ENCODE peak calls at places on chromosomes 7 and 10, in seven cellular contexts. One of them, this sample, is unnamed.

GRCh38 chr10:94088926-94089381 is 95.2 kb downstream of the PLCE1 start:
- DNase-seq in neural progenitor cell: peak
- DNase-seq in heart left ventricle: no peak
- DNase-seq in AG09309: no peak
- DNase-seq in AG04450: peak
- DNase-seq in tibial artery: peak
- DNase-seq in HL-60: no peak
- DNase-seq in this sample: no peak

GRCh38 chr7:19899517-19899916 is 126.1 kb upstream of the TMEM196 start:
- DNase-seq in neural progenitor cell: no peak
- DNase-seq in heart left ventricle: no peak
- DNase-seq in AG09309: peak
- DNase-seq in AG04450: no peak
- DNase-seq in tibial artery: no peak
- DNase-seq in HL-60: no peak
- DNase-seq in this sample: no peak

GRCh38 chr10:124748206-124748605 is 4.0 kb upstream of the FAM53B start:
- DNase-seq in neural progenitor cell: peak
- DNase-seq in heart left ventricle: no peak
- DNase-seq in AG09309: no peak
- DNase-seq in AG04450: no peak
- DNase-seq in tibial artery: no peak
- DNase-seq in HL-60: no peak
- DNase-seq in this sample: no peak

GRCh38 chr7:38034062-38034907 is 113.8 kb downstream of the EPDR1 start:
- DNase-seq in neural progenitor cell: no peak
- DNase-seq in heart left ventricle: no peak
- DNase-seq in AG09309: no peak
- DNase-seq in AG04450: no peak
- DNase-seq in tibial artery: no peak
- DNase-seq in HL-60: no peak
- DNase-seq in this sample: no peak

GRCh38 chr7:18901351-18901750 is 216.1 kb downstream of the TWIST1 start:
- DNase-seq in neural progenitor cell: no peak
- DNase-seq in heart left ventricle: no peak
- DNase-seq in AG09309: no peak
- DNase-seq in AG04450: no peak
- DNase-seq in tibial artery: no peak
- DNase-seq in HL-60: no peak
- DNase-seq in this sample: no peak

GRCh38 chr10:69408318-69409175 is 8.2 kb downstream of the TACR2 start:
- DNase-seq in neural progenitor cell: peak
- DNase-seq in heart left ventricle: peak
- DNase-seq in AG09309: peak
- DNase-seq in AG04450: peak
- DNase-seq in tibial artery: peak
- DNase-seq in HL-60: peak
- DNase-seq in this sample: peak

GRCh38 chr10:61047788-61048560 is 104.0 kb upstream of the RHOBTB1 start:
- DNase-seq in neural progenitor cell: no peak
- DNase-seq in heart left ventricle: no peak
- DNase-seq in AG09309: no peak
- DNase-seq in AG04450: no peak
- DNase-seq in tibial artery: no peak
- DNase-seq in HL-60: no peak
- DNase-seq in this sample: no peak

GRCh38 chr7:3691478-3692151 is 390.6 kb downstream of the SDK1 start:
- DNase-seq in neural progenitor cell: peak
- DNase-seq in heart left ventricle: no peak
- DNase-seq in AG09309: no peak
- DNase-seq in AG04450: no peak
- DNase-seq in tibial artery: no peak
- DNase-seq in HL-60: no peak
- DNase-seq in this sample: no peak

GRCh38 chr10:31669367-31669766 is 259.3 kb downstream of the ARHGAP12 start:
- DNase-seq in neural progenitor cell: no peak
- DNase-seq in heart left ventricle: no peak
- DNase-seq in AG09309: no peak
- DNase-seq in AG04450: no peak
- DNase-seq in tibial artery: no peak
- DNase-seq in HL-60: no peak
- DNase-seq in this sample: no peak

GRCh38 chr10:132137111-132138072 is 49.4 kb upstream of the DPYSL4 start:
- DNase-seq in neural progenitor cell: no peak
- DNase-seq in heart left ventricle: no peak
- DNase-seq in AG09309: no peak
- DNase-seq in AG04450: no peak
- DNase-seq in tibial artery: no peak
- DNase-seq in HL-60: no peak
- DNase-seq in this sample: no peak

GRCh38 chr10:110076559-110077318 is 69.0 kb downstream of the ADD3 start:
- DNase-seq in neural progenitor cell: no peak
- DNase-seq in heart left ventricle: peak
- DNase-seq in AG09309: peak
- DNase-seq in AG04450: no peak
- DNase-seq in tibial artery: peak
- DNase-seq in HL-60: peak
- DNase-seq in this sample: no peak

GRCh38 chr10:114526112-114526496 is 121.8 kb upstream of the AFAP1L2 start:
- DNase-seq in neural progenitor cell: no peak
- DNase-seq in heart left ventricle: no peak
- DNase-seq in AG09309: no peak
- DNase-seq in AG04450: no peak
- DNase-seq in tibial artery: no peak
- DNase-seq in HL-60: no peak
- DNase-seq in this sample: no peak

GRCh38 chr7:5687936-5688673 is 93.4 kb downstream of the RNF216 start:
- DNase-seq in neural progenitor cell: no peak
- DNase-seq in heart left ventricle: no peak
- DNase-seq in AG09309: no peak
- DNase-seq in AG04450: no peak
- DNase-seq in tibial artery: no peak
- DNase-seq in HL-60: no peak
- DNase-seq in this sample: no peak

GRCh38 chr7:111829221-111829620 is 266.9 kb upstream of the IMMP2L start:
- DNase-seq in neural progenitor cell: no peak
- DNase-seq in heart left ventricle: no peak
- DNase-seq in AG09309: no peak
- DNase-seq in AG04450: no peak
- DNase-seq in tibial artery: no peak
- DNase-seq in HL-60: no peak
- DNase-seq in this sample: no peak

GRCh38 chr7:92763636-92764423 is 72.5 kb downstream of the CDK6 start:
- DNase-seq in neural progenitor cell: peak
- DNase-seq in heart left ventricle: no peak
- DNase-seq in AG09309: no peak
- DNase-seq in AG04450: no peak
- DNase-seq in tibial artery: no peak
- DNase-seq in HL-60: no peak
- DNase-seq in this sample: no peak

DNA sequence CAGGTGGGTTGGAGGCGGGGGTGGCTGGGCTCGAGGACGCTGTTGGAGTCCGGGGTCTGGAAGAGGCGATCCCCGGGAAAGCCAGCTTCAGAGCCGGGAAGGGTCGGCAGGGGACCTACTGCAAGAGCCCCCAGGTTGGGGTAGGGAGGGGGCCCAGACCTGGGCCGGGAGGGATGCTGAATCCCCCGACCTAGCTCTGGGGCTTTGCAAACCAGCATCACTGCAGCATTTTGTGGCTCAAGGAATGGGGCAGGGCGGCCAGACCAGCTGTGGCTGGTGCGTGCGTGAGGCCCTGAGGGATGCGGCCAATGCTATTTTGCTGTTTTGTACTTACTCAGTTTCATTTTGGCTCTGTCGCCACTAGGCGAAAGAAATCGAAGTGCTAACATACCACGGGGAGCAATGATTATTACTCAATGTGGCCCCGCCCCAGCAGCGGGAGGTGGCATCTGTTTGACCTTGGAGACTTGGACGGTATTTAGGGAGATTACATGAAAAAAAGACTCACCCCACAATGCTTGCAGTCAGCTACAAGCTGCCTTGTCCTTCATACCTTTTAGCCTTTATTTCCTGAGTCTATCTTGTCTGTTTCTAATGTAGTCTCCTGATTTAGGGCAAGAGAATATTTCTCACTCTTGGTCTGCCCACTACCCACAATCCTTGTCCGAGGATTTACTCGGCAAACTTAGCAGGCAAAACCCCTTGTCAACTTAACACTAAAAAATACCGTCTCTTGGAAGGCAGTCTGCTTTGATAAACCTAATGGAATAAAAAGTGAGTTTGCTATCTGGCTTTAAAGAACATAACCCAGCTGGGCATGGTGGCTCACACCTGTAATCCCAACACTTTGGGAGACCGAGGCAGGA is 16.2 kb downstream of the HSPB1 start:
- DNase-seq in neural progenitor cell: peak
- DNase-seq in heart left ventricle: peak
- DNase-seq in AG09309: peak
- DNase-seq in AG04450: peak
- DNase-seq in tibial artery: peak
- DNase-seq in HL-60: peak
- DNase-seq in this sample: peak
- TF ChIP-seq CTCF in neural progenitor cell: peak
- TF ChIP-seq CTCF in heart left ventricle: peak
- TF ChIP-seq CTCF in AG09309: peak
- TF ChIP-seq CTCF in AG04450: peak
- TF ChIP-seq CTCF in tibial artery: peak
- TF ChIP-seq CTCF in HL-60: peak
- TF ChIP-seq CTCF in this sample: peak

DNA sequence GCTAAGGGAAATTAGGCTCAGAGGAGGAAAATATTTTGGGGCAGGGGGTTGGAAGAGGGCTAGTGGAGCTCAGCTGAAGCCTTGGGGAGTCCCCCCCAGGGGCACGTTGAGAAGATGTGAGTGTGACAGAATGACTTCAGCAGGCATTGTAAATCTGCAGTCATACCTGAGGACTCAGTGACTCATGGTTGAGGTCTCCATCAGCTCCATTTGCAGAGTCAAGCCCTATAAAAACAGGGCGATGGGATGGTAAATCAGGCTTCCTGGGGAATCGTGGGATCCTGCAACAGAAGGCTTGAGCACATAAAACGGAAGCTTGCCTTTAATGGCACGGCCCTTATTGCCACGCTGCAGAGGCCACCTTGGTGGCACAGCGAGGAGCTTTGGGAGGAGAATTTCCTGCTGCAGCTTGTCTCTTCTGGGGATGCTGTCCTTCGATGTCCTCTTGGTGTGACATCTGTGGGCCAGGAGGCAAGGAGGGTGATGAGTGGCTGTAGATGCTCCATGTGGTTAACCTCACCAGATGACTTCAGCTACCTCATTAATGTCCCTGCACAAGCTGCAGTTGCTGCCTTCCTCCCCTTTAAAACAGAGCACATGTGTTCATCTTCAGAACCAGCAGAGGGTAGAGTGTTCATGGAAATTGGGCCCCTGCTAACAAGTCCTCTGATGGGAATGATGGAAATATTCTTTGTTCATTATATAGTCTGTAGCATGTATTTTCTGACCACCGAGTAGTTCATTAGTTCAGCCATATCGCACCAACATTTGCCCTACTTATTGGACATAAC is 285.9 kb downstream of the LRMDA start:
- DNase-seq in neural progenitor cell: no peak
- DNase-seq in heart left ventricle: no peak
- DNase-seq in AG09309: no peak
- DNase-seq in AG04450: no peak
- DNase-seq in tibial artery: no peak
- DNase-seq in HL-60: no peak
- DNase-seq in this sample: no peak
- TF ChIP-seq CTCF in neural progenitor cell: no peak
- TF ChIP-seq CTCF in heart left ventricle: peak
- TF ChIP-seq CTCF in AG09309: no peak
- TF ChIP-seq CTCF in AG04450: no peak
- TF ChIP-seq CTCF in tibial artery: no peak
- TF ChIP-seq CTCF in HL-60: no peak
- TF ChIP-seq CTCF in this sample: no peak

GRCh38 chr10:93063977-93064660 is 3.5 kb downstream of the CYP26C1 start:
- DNase-seq in neural progenitor cell: no peak
- DNase-seq in heart left ventricle: no peak
- DNase-seq in AG09309: no peak
- DNase-seq in AG04450: no peak
- DNase-seq in tibial artery: no peak
- DNase-seq in HL-60: no peak
- DNase-seq in this sample: no peak

GRCh38 chr10:93061594-93062498 is 1.2 kb downstream of the CYP26C1 start:
- DNase-seq in neural progenitor cell: no peak
- DNase-seq in heart left ventricle: no peak
- DNase-seq in AG09309: no peak
- DNase-seq in AG04450: no peak
- DNase-seq in tibial artery: no peak
- DNase-seq in HL-60: no peak
- DNase-seq in this sample: no peak

GRCh38 chr10:93063217-93063976 is 2.8 kb downstream of the CYP26C1 start:
- DNase-seq in neural progenitor cell: no peak
- DNase-seq in heart left ventricle: no peak
- DNase-seq in AG09309: no peak
- DNase-seq in AG04450: no peak
- DNase-seq in tibial artery: no peak
- DNase-seq in HL-60: no peak
- DNase-seq in this sample: no peak

GRCh38 chr10:93060887-93061593 is 442 bp downstream of the CYP26C1 start:
- DNase-seq in neural progenitor cell: no peak
- DNase-seq in heart left ventricle: no peak
- DNase-seq in AG09309: no peak
- DNase-seq in AG04450: no peak
- DNase-seq in tibial artery: no peak
- DNase-seq in HL-60: no peak
- DNase-seq in this sample: no peak

GRCh38 chr10:93062499-93063216 is 2.1 kb downstream of the CYP26C1 start:
- DNase-seq in neural progenitor cell: peak
- DNase-seq in heart left ventricle: no peak
- DNase-seq in AG09309: no peak
- DNase-seq in AG04450: no peak
- DNase-seq in tibial artery: no peak
- DNase-seq in HL-60: peak
- DNase-seq in this sample: no peak
- TF ChIP-seq CTCF in neural progenitor cell: peak
- TF ChIP-seq CTCF in heart left ventricle: peak
- TF ChIP-seq CTCF in AG09309: peak
- TF ChIP-seq CTCF in AG04450: peak
- TF ChIP-seq CTCF in tibial artery: peak
- TF ChIP-seq CTCF in HL-60: peak
- TF ChIP-seq CTCF in this sample: peak

DNA sequence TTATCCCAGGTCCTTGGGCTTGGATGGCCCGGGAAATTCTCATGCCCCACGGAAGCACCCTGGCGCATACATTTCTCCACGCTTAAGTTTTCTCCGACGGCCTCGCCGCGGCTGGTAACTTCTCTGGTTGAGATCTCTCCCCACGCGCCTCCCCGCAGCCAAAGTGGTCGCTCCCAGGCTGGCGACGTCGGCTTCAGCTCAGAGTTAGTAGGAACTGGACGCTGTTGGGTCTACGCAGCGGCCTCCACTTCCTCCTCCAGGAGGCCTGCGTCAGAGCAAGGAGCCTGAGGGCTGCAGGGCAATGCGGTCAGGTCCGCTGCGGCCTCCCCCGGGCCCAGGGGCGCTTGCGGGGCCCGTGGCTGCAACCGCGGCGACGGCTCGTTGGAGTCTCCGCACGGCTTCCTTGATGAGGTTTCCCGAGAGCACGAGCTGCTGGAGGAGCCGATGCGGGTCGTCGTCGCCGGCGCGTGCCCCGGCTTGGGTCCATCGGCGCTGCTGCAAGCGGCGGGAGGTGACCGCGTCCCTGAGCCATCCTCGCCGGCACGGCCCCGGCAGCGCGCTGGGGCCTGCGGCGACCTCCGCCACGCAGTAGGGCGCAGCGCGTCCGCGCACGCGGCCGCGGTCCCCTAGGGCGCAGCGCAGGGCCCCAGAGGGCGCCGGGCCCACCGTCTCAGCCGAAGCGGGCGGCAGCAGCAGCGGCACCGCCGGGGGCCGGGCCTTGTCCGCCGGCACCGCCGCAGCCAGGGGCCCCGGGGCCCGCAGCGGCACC is 744 bp downstream of the FRAT2 start:
- DNase-seq in neural progenitor cell: peak
- DNase-seq in heart left ventricle: peak
- DNase-seq in AG09309: no peak
- DNase-seq in AG04450: no peak
- DNase-seq in tibial artery: peak
- DNase-seq in HL-60: peak
- DNase-seq in this sample: no peak
- TF ChIP-seq CTCF in neural progenitor cell: no peak
- TF ChIP-seq CTCF in heart left ventricle: no peak
- TF ChIP-seq CTCF in AG09309: no peak
- TF ChIP-seq CTCF in AG04450: peak
- TF ChIP-seq CTCF in tibial artery: no peak
- TF ChIP-seq CTCF in HL-60: no peak
- TF ChIP-seq CTCF in this sample: no peak

This sample was measured in progenitor cell of endocrine pancreas.